ENCODE peak calls at places on chromosomes 11 and 22, in four cellular contexts. One of them, this sample, is unnamed.
A peak's percentile ranks its signal among the peaks of the same experiment; 100 is the strongest.

GRCh38 chr22:29206372-29207230 is 905 bp downstream of the EMID1 start:
- DNase-seq in activated T-helper 1 cell treated with anti-CD3 and anti-CD28 coated beads, Interleukin-12 subunit alpha, Interleukin-12 subunit beta, Interleukin-2, Interleukin-4 antibody, amounts not matched to agents 30 ng/mL and 10 ng/mL and 1 ng/mL, durations not matched to agents 14 hours and 24 hours and 36 hours: no peak
- DNase-seq in effector memory CD4-positive, alpha-beta T cell: no peak
- DNase-seq in HFFc6: no peak
- DNase-seq in this sample: no peak

GRCh38 chr11:67732045-67732787 is 57.8 kb upstream of the ALDH3B2 start:
- DNase-seq in activated T-helper 1 cell treated with anti-CD3 and anti-CD28 coated beads, Interleukin-12 subunit alpha, Interleukin-12 subunit beta, Interleukin-2, Interleukin-4 antibody, amounts not matched to agents 30 ng/mL and 10 ng/mL and 1 ng/mL, durations not matched to agents 14 hours and 24 hours and 36 hours: no peak
- DNase-seq in effector memory CD4-positive, alpha-beta T cell: peak; percentile 17
- DNase-seq in HFFc6: no peak
- DNase-seq in this sample: peak; percentile 12

GRCh38 chr11:131656839-131657211 is 286.4 kb downstream of the NTM start:
- DNase-seq in activated T-helper 1 cell treated with anti-CD3 and anti-CD28 coated beads, Interleukin-12 subunit alpha, Interleukin-12 subunit beta, Interleukin-2, Interleukin-4 antibody, amounts not matched to agents 30 ng/mL and 10 ng/mL and 1 ng/mL, durations not matched to agents 14 hours and 24 hours and 36 hours: no peak
- DNase-seq in effector memory CD4-positive, alpha-beta T cell: no peak
- DNase-seq in HFFc6: no peak
- DNase-seq in this sample: no peak

GRCh38 chr11:58913685-58914084 is 25.6 kb upstream of the GLYATL1 start:
- DNase-seq in activated T-helper 1 cell treated with anti-CD3 and anti-CD28 coated beads, Interleukin-12 subunit alpha, Interleukin-12 subunit beta, Interleukin-2, Interleukin-4 antibody, amounts not matched to agents 30 ng/mL and 10 ng/mL and 1 ng/mL, durations not matched to agents 14 hours and 24 hours and 36 hours: no peak
- DNase-seq in effector memory CD4-positive, alpha-beta T cell: no peak
- DNase-seq in HFFc6: no peak
- DNase-seq in this sample: no peak

GRCh38 chr22:17878970-17879369 is 104.7 kb upstream of the BID start:
- DNase-seq in activated T-helper 1 cell treated with anti-CD3 and anti-CD28 coated beads, Interleukin-12 subunit alpha, Interleukin-12 subunit beta, Interleukin-2, Interleukin-4 antibody, amounts not matched to agents 30 ng/mL and 10 ng/mL and 1 ng/mL, durations not matched to agents 14 hours and 24 hours and 36 hours: no peak
- DNase-seq in effector memory CD4-positive, alpha-beta T cell: no peak
- DNase-seq in HFFc6: no peak
- DNase-seq in this sample: no peak

GRCh38 chr11:96162816-96163499 is 180.0 kb downstream of the MAML2 start:
- DNase-seq in activated T-helper 1 cell treated with anti-CD3 and anti-CD28 coated beads, Interleukin-12 subunit alpha, Interleukin-12 subunit beta, Interleukin-2, Interleukin-4 antibody, amounts not matched to agents 30 ng/mL and 10 ng/mL and 1 ng/mL, durations not matched to agents 14 hours and 24 hours and 36 hours: no peak
- DNase-seq in effector memory CD4-positive, alpha-beta T cell: no peak
- DNase-seq in HFFc6: peak; percentile 89
- DNase-seq in this sample: no peak

GRCh38 chr22:36252754-36253522 is at the start of gene APOL1:
- DNase-seq in activated T-helper 1 cell treated with anti-CD3 and anti-CD28 coated beads, Interleukin-12 subunit alpha, Interleukin-12 subunit beta, Interleukin-2, Interleukin-4 antibody, amounts not matched to agents 30 ng/mL and 10 ng/mL and 1 ng/mL, durations not matched to agents 14 hours and 24 hours and 36 hours: peak; percentile 64
- DNase-seq in effector memory CD4-positive, alpha-beta T cell: peak; percentile 34
- DNase-seq in HFFc6: no peak
- DNase-seq in this sample: peak; percentile 59

GRCh38 chr11:62958547-62959071 is 26.2 kb downstream of the SLC22A6 start:
- DNase-seq in activated T-helper 1 cell treated with anti-CD3 and anti-CD28 coated beads, Interleukin-12 subunit alpha, Interleukin-12 subunit beta, Interleukin-2, Interleukin-4 antibody, amounts not matched to agents 30 ng/mL and 10 ng/mL and 1 ng/mL, durations not matched to agents 14 hours and 24 hours and 36 hours: no peak
- DNase-seq in effector memory CD4-positive, alpha-beta T cell: no peak
- DNase-seq in HFFc6: no peak
- DNase-seq in this sample: no peak

GRCh38 chr22:23525510-23525909 is 54.6 kb downstream of the IGLL1 start:
- DNase-seq in activated T-helper 1 cell treated with anti-CD3 and anti-CD28 coated beads, Interleukin-12 subunit alpha, Interleukin-12 subunit beta, Interleukin-2, Interleukin-4 antibody, amounts not matched to agents 30 ng/mL and 10 ng/mL and 1 ng/mL, durations not matched to agents 14 hours and 24 hours and 36 hours: no peak
- DNase-seq in effector memory CD4-positive, alpha-beta T cell: no peak
- DNase-seq in HFFc6: no peak
- DNase-seq in this sample: no peak

GRCh38 chr11:109853156-109853776 is 239.9 kb upstream of the ZC3H12C start:
- DNase-seq in activated T-helper 1 cell treated with anti-CD3 and anti-CD28 coated beads, Interleukin-12 subunit alpha, Interleukin-12 subunit beta, Interleukin-2, Interleukin-4 antibody, amounts not matched to agents 30 ng/mL and 10 ng/mL and 1 ng/mL, durations not matched to agents 14 hours and 24 hours and 36 hours: no peak
- DNase-seq in effector memory CD4-positive, alpha-beta T cell: no peak
- DNase-seq in HFFc6: peak; percentile 64
- DNase-seq in this sample: no peak

GRCh38 chr22:28925916-28926315 is 42.5 kb downstream of the ZNRF3 start:
- DNase-seq in activated T-helper 1 cell treated with anti-CD3 and anti-CD28 coated beads, Interleukin-12 subunit alpha, Interleukin-12 subunit beta, Interleukin-2, Interleukin-4 antibody, amounts not matched to agents 30 ng/mL and 10 ng/mL and 1 ng/mL, durations not matched to agents 14 hours and 24 hours and 36 hours: no peak
- DNase-seq in effector memory CD4-positive, alpha-beta T cell: no peak
- DNase-seq in HFFc6: no peak
- DNase-seq in this sample: no peak

GRCh38 chr11:27933992-27934829 is 173.7 kb downstream of the KIF18A start:
- DNase-seq in activated T-helper 1 cell treated with anti-CD3 and anti-CD28 coated beads, Interleukin-12 subunit alpha, Interleukin-12 subunit beta, Interleukin-2, Interleukin-4 antibody, amounts not matched to agents 30 ng/mL and 10 ng/mL and 1 ng/mL, durations not matched to agents 14 hours and 24 hours and 36 hours: no peak
- DNase-seq in effector memory CD4-positive, alpha-beta T cell: no peak
- DNase-seq in HFFc6: peak; percentile 100
- DNase-seq in this sample: no peak

GRCh38 chr11:94668240-94668793 is 99.8 kb upstream of the AMOTL1 start:
- DNase-seq in activated T-helper 1 cell treated with anti-CD3 and anti-CD28 coated beads, Interleukin-12 subunit alpha, Interleukin-12 subunit beta, Interleukin-2, Interleukin-4 antibody, amounts not matched to agents 30 ng/mL and 10 ng/mL and 1 ng/mL, durations not matched to agents 14 hours and 24 hours and 36 hours: no peak
- DNase-seq in effector memory CD4-positive, alpha-beta T cell: no peak
- DNase-seq in HFFc6: no peak
- DNase-seq in this sample: no peak

GRCh38 chr11:75779960-75780359 is 11.4 kb downstream of the DGAT2 start:
- DNase-seq in activated T-helper 1 cell treated with anti-CD3 and anti-CD28 coated beads, Interleukin-12 subunit alpha, Interleukin-12 subunit beta, Interleukin-2, Interleukin-4 antibody, amounts not matched to agents 30 ng/mL and 10 ng/mL and 1 ng/mL, durations not matched to agents 14 hours and 24 hours and 36 hours: no peak
- DNase-seq in effector memory CD4-positive, alpha-beta T cell: no peak
- DNase-seq in HFFc6: no peak
- DNase-seq in this sample: no peak

GRCh38 chr22:19877626-19878339 is 23.1 kb upstream of the GNB1L start:
- DNase-seq in activated T-helper 1 cell treated with anti-CD3 and anti-CD28 coated beads, Interleukin-12 subunit alpha, Interleukin-12 subunit beta, Interleukin-2, Interleukin-4 antibody, amounts not matched to agents 30 ng/mL and 10 ng/mL and 1 ng/mL, durations not matched to agents 14 hours and 24 hours and 36 hours: no peak
- DNase-seq in effector memory CD4-positive, alpha-beta T cell: no peak
- DNase-seq in HFFc6: peak; percentile 58
- DNase-seq in this sample: no peak